ENCODE peak calls at places on chromosomes 16 and 17, in six cellular contexts. O is lower leg skin, R is H7, W is iPS-NIHi11, V is Right ventricle myocardium superior, S is cardiac muscle cell. J is an unnamed sample.

GRCh38 chr16:89557230-89557935 is 3.1 kb upstream of the RPL13 start:
- DNase-seq in S (peak), R (peak), V (peak), W (peak), O (peak), J (peak)

GRCh38 chr17:79932907-79933306 is 93.7 kb upstream of the CBX4 start:
- DNase-seq in W (no peak), O (no peak), R (no peak), S (no peak), V (no peak), J (no peak)

GRCh38 chr17:77516902-77517301 is 376.1 kb downstream of the SEC14L1 start:
- DNase-seq in R (peak), W (no peak), O (no peak), V (no peak), S (peak), J (no peak)

GRCh38 chr16:57960826-57961472 is 10.0 kb downstream of the CNGB1 start:
- DNase-seq in S (no peak), R (no peak), W (no peak), O (no peak), V (no peak), J (no peak)

GRCh38 chr17:64115043-64115698 is 14.8 kb downstream of the ERN1 start:
- DNase-seq in W (no peak), O (no peak), V (no peak), R (no peak), S (peak), J (no peak)

GRCh38 chr16:48153689-48154265 is 2.0 kb downstream of the ABCC12 start:
- DNase-seq in S (no peak), R (no peak), V (no peak), W (no peak), O (no peak), J (no peak)

GRCh38 chr16:85010446-85010930 is 847 bp downstream of the ZDHHC7 start:
- DNase-seq in O (no peak), R (no peak), W (no peak), V (no peak), S (no peak), J (no peak)

GRCh38 chr16:47503936-47504335 is 42.8 kb downstream of the PHKB start:
- DNase-seq in S (no peak), O (no peak), V (no peak), R (no peak), W (no peak), J (no peak)

GRCh38 chr16:57663917-57664661 is 4.0 kb upstream of the ADGRG3 start:
- DNase-seq in V (no peak), S (no peak), R (peak), W (no peak), O (no peak), J (no peak)

J was measured in right cardiac atrium.